ENCODE peak calls at places on chromosomes 1 and 21, in eight cellular contexts. Q, F, U, C, E, G, N and X are unnamed samples.

GRCh38 chr1:32549601-32550000 is 10.4 kb downstream of the ZBTB8A start:
- DNase-seq in E (no peak), U (no peak), Q (no peak), G (no peak), F (no peak), C (no peak), N (no peak), X (no peak)

GRCh38 chr21:25688284-25689035 is 46.2 kb downstream of the ATP5PF start:
- DNase-seq in U (no peak), G (no peak), F (no peak), E (no peak), Q (no peak), C (no peak), N (no peak), X (no peak)

GRCh38 chr1:162023547-162024501 is at the start of gene OLFML2B:
- DNase-seq in C (peak; percentile 63), F (peak; percentile 37), G (peak; percentile 81), Q (peak; percentile 13), E (peak; percentile 80), N (peak; percentile 81), U (no peak), X (peak; percentile 85)

GRCh38 chr1:181356505-181357340 is 126.6 kb upstream of the CACNA1E start:
- DNase-seq in Q (no peak), C (no peak), F (no peak), G (no peak), N (no peak), U (no peak), E (no peak), X (no peak)

GRCh38 chr1:77051406-77051805 is 167.8 kb downstream of the PIGK start:
- DNase-seq in G (no peak), C (no peak), F (no peak), Q (no peak), N (no peak), U (no peak), E (no peak), X (no peak)

GRCh38 chr1:9823943-9824701 is at the start of gene CLSTN1:
- DNase-seq in N (peak; percentile 85), G (peak; percentile 91), U (peak; percentile 92), C (peak; percentile 54), F (peak; percentile 42), E (peak; percentile 92), Q (no peak), X (peak; percentile 94)

GRCh38 chr1:158246650-158247049 is 7.6 kb upstream of the CD1A start:
- DNase-seq in E (peak; percentile 36), N (no peak), U (peak; percentile 62), C (no peak), G (no peak), Q (no peak), F (no peak), X (no peak)

GRCh38 chr1:119447344-119447743 is 32.4 kb downstream of the HSD3B2 start:
- DNase-seq in F (no peak), N (no peak), E (no peak), G (no peak), C (no peak), Q (no peak), U (no peak), X (no peak)

GRCh38 chr21:33712022-33712803 is 69.9 kb downstream of the ITSN1 start:
- DNase-seq in F (no peak), N (no peak), G (no peak), U (no peak), C (no peak), Q (no peak), E (no peak), X (no peak)

GRCh38 chr1:54377040-54377691 is 29.0 kb downstream of the SSBP3 start:
- DNase-seq in F (no peak), N (no peak), E (no peak), C (no peak), G (no peak), U (peak; percentile 65), Q (no peak), X (peak; percentile 53)

GRCh38 chr21:29130234-29130993 is at the start of gene MAP3K7CL:
- DNase-seq in Q (no peak), N (peak; percentile 99), U (no peak), F (peak; percentile 99), C (peak; percentile 99), G (peak; percentile 50), E (peak; percentile 97), X (no peak)

GRCh38 chr1:21517161-21517589 is 8.0 kb downstream of the ALPL start:
- DNase-seq in G (peak; percentile 56), Q (no peak), F (no peak), E (peak; percentile 74), N (no peak), C (no peak), U (peak; percentile 47), X (peak; percentile 73)

GRCh38 chr1:223097713-223098112 is 45.3 kb downstream of the TLR5 start:
- DNase-seq in E (no peak), U (no peak), C (no peak), Q (no peak), N (no peak), F (no peak), G (no peak), X (no peak)

GRCh38 chr21:44556879-44557278 is 1.7 kb downstream of the KRTAP10-3 start:
- DNase-seq in N (no peak), U (no peak), G (no peak), Q (no peak), E (no peak), C (no peak), F (no peak), X (no peak)

GRCh38 chr1:55257958-55258357 is 42.8 kb upstream of the USP24 start:
- DNase-seq in N (no peak), C (no peak), F (no peak), G (no peak), E (no peak), U (peak; percentile 9), Q (no peak), X (no peak)

GRCh38 chr1:12424150-12424549 is 193.9 kb downstream of the DHRS3 start:
- DNase-seq in Q (no peak), N (peak; percentile 47), U (no peak), G (no peak), E (no peak), F (no peak), C (peak; percentile 63), X (no peak)

GRCh38 chr1:17014671-17015567 is 3.2 kb upstream of the ATP13A2 start:
- DNase-seq in G (peak; percentile 4), N (no peak), Q (no peak), E (no peak), C (no peak), U (no peak), F (no peak), X (peak; percentile 12)

GRCh38 chr1:117567435-117567834 is 38.4 kb upstream of the TENT5C start:
- DNase-seq in Q (no peak), F (no peak), U (no peak), C (no peak), G (no peak), N (no peak), E (no peak), X (peak; percentile 40)

GRCh38 chr1:3222042-3222692 is 153.2 kb downstream of the PRDM16 start:
- DNase-seq in U (peak; percentile 67), E (no peak), Q (no peak), G (peak; percentile 68), N (no peak), C (no peak), F (no peak), X (peak; percentile 81)

GRCh38 chr1:117128323-117129079 is 7.0 kb upstream of the TRIM45 start:
- DNase-seq in U (peak; percentile 39), F (no peak), G (no peak), C (no peak), N (no peak), E (peak; percentile 47), Q (no peak), X (no peak)

GRCh38 chr1:33246171-33246570 is 10.1 kb upstream of the ZNF362 start:
- DNase-seq in G (no peak), C (no peak), F (no peak), N (no peak), Q (no peak), U (no peak), E (no peak), X (no peak)

GRCh38 chr1:211487672-211488208 is 4.2 kb downstream of the RD3 start:
- DNase-seq in E (no peak), Q (no peak), C (no peak), U (no peak), G (no peak), F (no peak), N (no peak), X (no peak)

GRCh38 chr1:219837274-219837993 is 90.9 kb downstream of the SLC30A10 start:
- DNase-seq in F (peak; percentile 10), N (peak; percentile 20), E (peak; percentile 67), Q (no peak), G (no peak), U (peak; percentile 38), C (peak; percentile 13), X (no peak)

GRCh38 chr1:21050031-21050430 is 126.7 kb downstream of the EIF4G3 start:
- DNase-seq in E (no peak), C (peak; percentile 78), N (peak; percentile 35), G (no peak), U (no peak), F (peak; percentile 53), Q (no peak), X (no peak)

GRCh38 chr1:162732566-162733335 is 57.8 kb upstream of the HSD17B7 start:
- DNase-seq in C (no peak), G (no peak), F (no peak), U (no peak), Q (no peak), E (no peak), N (no peak), X (no peak)

GRCh38 chr21:38567577-38568360 is 69.5 kb upstream of the ERG start:
- DNase-seq in Q (peak; percentile 9), U (no peak), N (peak; percentile 23), E (peak; percentile 37), F (peak; percentile 4), G (no peak), C (peak; percentile 39), X (no peak)
- H3K4me3 ChIP-seq in Q (no peak overlapping the region), U (no peak overlapping the region), N (peak overlapping the region; percentile 48), E (no peak overlapping the region), F (no peak overlapping the region), G (no peak overlapping the region), C (peak overlapping the region; percentile 27), X (peak overlapping the region; percentile 25)

DNA sequence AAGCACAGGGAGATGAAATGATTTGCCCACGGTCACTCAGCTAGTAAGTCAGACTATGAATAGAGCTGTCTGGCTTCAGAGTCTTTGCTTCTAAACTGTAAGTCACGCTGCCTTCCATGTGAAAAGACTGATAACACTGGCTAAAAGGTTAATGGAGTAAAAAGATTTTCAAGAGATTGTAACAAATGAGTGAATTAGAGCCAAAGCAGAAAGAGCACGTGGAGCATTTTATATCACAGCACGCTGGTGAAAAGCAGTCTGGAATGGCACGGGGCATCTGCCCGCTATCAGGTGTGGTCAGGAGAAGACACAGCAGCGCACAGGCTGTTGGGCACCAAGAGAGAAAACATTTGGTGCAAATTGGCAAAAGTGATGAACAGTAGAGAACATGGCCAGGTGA is 144.8 kb upstream of the GALNT2 start:
- DNase-seq in N (no peak), C (no peak), G (no peak), Q (no peak), F (no peak), U (no peak), E (no peak), X (no peak)
- H3K4me3 ChIP-seq in N (no peak overlapping the region), C (no peak overlapping the region), G (no peak overlapping the region), Q (no peak overlapping the region), F (no peak overlapping the region), U (no peak overlapping the region), E (no peak overlapping the region), X (no peak overlapping the region)

GRCh38 chr1:209674957-209675566 is at the start of gene G0S2:
- DNase-seq in N (peak; percentile 32), U (no peak), G (peak; percentile 77), F (no peak), Q (no peak), C (no peak), E (peak; percentile 34), X (peak; percentile 82)
- H3K4me3 ChIP-seq in N (peak within 1 kb of the TSS; percentile 59), U (no peak within 1 kb of the TSS), G (peak within 1 kb of the TSS; percentile 31), F (peak within 1 kb of the TSS; percentile 61), Q (peak within 1 kb of the TSS; percentile 64), C (peak within 1 kb of the TSS; percentile 51), E (peak within 1 kb of the TSS; percentile 41), X (peak within 1 kb of the TSS; percentile 55)

GRCh38 chr1:26429741-26430140 is 2.4 kb upstream of the DHDDS start:
- DNase-seq in E (no peak), F (no peak), U (no peak), Q (no peak), G (no peak), N (no peak), C (no peak), X (no peak)
- H3K4me3 ChIP-seq in E (no peak overlapping the region), F (no peak overlapping the region), U (no peak overlapping the region), Q (no peak overlapping the region), G (no peak overlapping the region), N (no peak overlapping the region), C (no peak overlapping the region), X (no peak overlapping the region)